ENCODE peak calls at places on chromosome 17, in seven cellular contexts. O is DMS 273 treated with DMSO at 0.1 percent for 48 hours; H is activated CD8-positive, alpha-beta memory T cell treated with anti-CD3 and anti-CD28 coated beads for 1 hour; U is AG09319; K is SJSA1; L is T-helper 17 cell; B is left ventricle myocardium inferior. I is an unnamed sample.

GRCh38 chr17:41520821-41521521 is 2.3 kb upstream of the KRT15 start:
- DNase-seq in O (peak), H (no peak), U (no peak), K (peak), L (no peak), B (no peak), I (no peak)

GRCh38 chr17:74466785-74467158 is 338 bp downstream of the CD300A start:
- DNase-seq in O (no peak), H (no peak), U (no peak), K (no peak), L (no peak), B (no peak), I (no peak)

GRCh38 chr17:79951361-79952264 is 84.1 kb downstream of the TBC1D16 start:
- DNase-seq in O (no peak), H (no peak), U (peak), K (peak), L (no peak), B (peak), I (peak)

GRCh38 chr17:18087610-18088491 is at the start of gene DRG2:
- DNase-seq in O (peak), H (peak), U (peak), K (peak), L (peak), B (peak), I (peak)

GRCh38 chr17:1078062-1078711 is 81.3 kb downstream of the TIMM22 start:
- DNase-seq in O (no peak), H (no peak), U (no peak), K (no peak), L (no peak), B (no peak), I (no peak)

GRCh38 chr17:49875690-49876089 is 27.8 kb upstream of the TAC4 start:
- DNase-seq in O (no peak), H (no peak), U (no peak), K (no peak), L (no peak), B (no peak), I (no peak)

GRCh38 chr17:77400445-77400870 is 259.7 kb downstream of the SEC14L1 start:
- DNase-seq in O (peak), H (peak), U (no peak), K (no peak), L (peak), B (peak), I (no peak)

GRCh38 chr17:51142597-51142996 is 10.8 kb upstream of the NME1 start:
- DNase-seq in O (no peak), H (no peak), U (no peak), K (no peak), L (no peak), B (no peak), I (no peak)

GRCh38 chr17:63573634-63574033 is 23.4 kb downstream of the DCAF7 start:
- DNase-seq in O (no peak), H (no peak), U (no peak), K (no peak), L (no peak), B (no peak), I (no peak)

I was measured in testis.